ENCODE peak calls at places on chromosome 14, in four cellular contexts. D is posterior cingulate gyrus; Q is naive thymus-derived CD8-positive, alpha-beta T cell; A is stimulated activated CD8-positive, alpha-beta memory T cell treated with anti-CD3 and anti-CD28 coated beads, Interleukin-15, amount 100 ng/mL, for 24 hours. V is an unnamed sample.

GRCh38 chr14:59704054-59704453 is 127.4 kb upstream of the CCDC175 start:
- DNase-seq in D (no peak), Q (no peak), A (no peak), V (no peak)

GRCh38 chr14:73264896-73265720 is 27.8 kb downstream of the PAPLN start:
- DNase-seq in D (no peak), Q (no peak), A (no peak), V (no peak)

GRCh38 chr14:100271247-100271939 is 32.4 kb downstream of the YY1 start:
- DNase-seq in D (no peak), Q (no peak), A (no peak), V (no peak)

GRCh38 chr14:101466456-101467180 is 94.7 kb upstream of the DIO3 start:
- DNase-seq in D (no peak), Q (no peak), A (no peak), V (no peak)

GRCh38 chr14:38662781-38663180 is 406.9 kb upstream of the CLEC14A start:
- DNase-seq in D (no peak), Q (no peak), A (no peak), V (no peak)

GRCh38 chr14:76924363-76925151 is 98.3 kb downstream of the LRRC74A start:
- DNase-seq in D (peak), Q (peak), A (no peak), V (no peak)

GRCh38 chr14:99381688-99382060 is 99.0 kb downstream of the SETD3 start:
- DNase-seq in D (no peak), Q (no peak), A (no peak), V (no peak)

GRCh38 chr14:81062816-81063215 is 107.4 kb downstream of the TSHR start:
- DNase-seq in D (no peak), Q (no peak), A (no peak), V (no peak)

GRCh38 chr14:104393898-104394605 is 185.5 kb upstream of the C14orf180 start:
- DNase-seq in D (no peak), Q (peak), A (no peak), V (peak)

GRCh38 chr14:97707603-97708002 is 910.4 kb downstream of the VRK1 start:
- DNase-seq in D (no peak), Q (no peak), A (no peak), V (no peak)

GRCh38 chr14:102390486-102390885 is 27.7 kb downstream of the TECPR2 start:
- DNase-seq in D (no peak), Q (no peak), A (no peak), V (no peak)

GRCh38 chr14:34324363-34324795 is 137.7 kb downstream of the SPTSSA start:
- DNase-seq in D (no peak), Q (no peak), A (no peak), V (no peak)

GRCh38 chr14:69079188-69079742 is 73.7 kb downstream of the DCAF5 start:
- DNase-seq in D (no peak), Q (no peak), A (no peak), V (no peak)

GRCh38 chr14:93804654-93805053 is 16.4 kb upstream of the PRIMA1 start:
- DNase-seq in D (no peak), Q (no peak), A (no peak), V (no peak)

GRCh38 chr14:74049886-74050495 is 30.8 kb downstream of the BBOF1 start:
- DNase-seq in D (no peak), Q (no peak), A (no peak), V (no peak)

GRCh38 chr14:69328317-69328716 is 68.4 kb downstream of the GALNT16 start:
- DNase-seq in D (no peak), Q (no peak), A (no peak), V (no peak)

GRCh38 chr14:41604793-41605534 is 1.7 kb upstream of the LRFN5 start:
- DNase-seq in D (peak), Q (no peak), A (no peak), V (peak)

GRCh38 chr14:57068511-57068910 is 200.2 kb downstream of the EXOC5 start:
- DNase-seq in D (no peak), Q (no peak), A (no peak), V (no peak)

V was measured in vagina.